ENCODE peak calls at places on chromosomes 3 and 15, in five cellular contexts. E is nephron progenitor cell, Z is astrocyte of the spinal cord, B is adrenal gland, H is transverse colon. Y is an unnamed sample.

GRCh38 chr3:171867976-171868375 is 24.8 kb downstream of the TMEM212 start:
- DNase-seq in E (no peak), Z (no peak), B (no peak), H (no peak), Y (no peak)

GRCh38 chr15:25441111-25441510 is 2.3 kb upstream of the UBE3A start:
- DNase-seq in E (no peak), Z (no peak), B (no peak), H (no peak), Y (no peak)

GRCh38 chr3:43206632-43207031 is 79.7 kb upstream of the SNRK start:
- DNase-seq in E (no peak), Z (no peak), B (no peak), H (no peak), Y (no peak)

GRCh38 chr3:151391715-151392114 is 7.2 kb upstream of the P2RY12 start:
- DNase-seq in E (no peak), Z (no peak), B (no peak), H (no peak), Y (no peak)

GRCh38 chr15:77505556-77505955 is 84.9 kb downstream of the HMG20A start:
- DNase-seq in E (no peak), Z (no peak), B (no peak), H (no peak), Y (no peak)

GRCh38 chr3:172124271-172124670 is 84.9 kb downstream of the FNDC3B start:
- DNase-seq in E (no peak), Z (no peak), B (no peak), H (no peak), Y (no peak)

GRCh38 chr3:15356186-15356585 is 23.8 kb upstream of the SH3BP5 start:
- DNase-seq in E (no peak), Z (no peak), B (no peak), H (no peak), Y (no peak)

GRCh38 chr3:149038322-149038721 is 47.0 kb downstream of the GYG1 start:
- DNase-seq in E (no peak), Z (no peak), B (no peak), H (no peak), Y (no peak)

GRCh38 chr3:88807471-88808090 is 299.8 kb upstream of the EPHA3 start:
- DNase-seq in E (no peak), Z (peak), B (no peak), H (no peak), Y (peak)

GRCh38 chr3:161914703-161915102 is 418.1 kb downstream of the OTOL1 start:
- DNase-seq in E (peak), Z (peak), B (peak), H (peak), Y (peak)

GRCh38 chr15:84725001-84725491 is 9.1 kb upstream of the SEC11A start:
- DNase-seq in E (no peak), Z (no peak), B (peak), H (no peak), Y (peak)

GRCh38 chr3:196599734-196600128 is 31.3 kb downstream of the FBXO45 start:
- DNase-seq in E (no peak), Z (no peak), B (no peak), H (no peak), Y (no peak)

GRCh38 chr3:119257654-119258410 is 17.2 kb upstream of the B4GALT4 start:
- DNase-seq in E (no peak), Z (peak), B (no peak), H (peak), Y (peak)

GRCh38 chr3:197880361-197881339 is 69.3 kb upstream of the RPL35A start:
- DNase-seq in E (no peak), Z (no peak), B (no peak), H (no peak), Y (no peak)

GRCh38 chr3:61830111-61830400 is 268.7 kb downstream of the PTPRG start:
- DNase-seq in E (no peak), Z (peak), B (peak), H (no peak), Y (peak)

DNA sequence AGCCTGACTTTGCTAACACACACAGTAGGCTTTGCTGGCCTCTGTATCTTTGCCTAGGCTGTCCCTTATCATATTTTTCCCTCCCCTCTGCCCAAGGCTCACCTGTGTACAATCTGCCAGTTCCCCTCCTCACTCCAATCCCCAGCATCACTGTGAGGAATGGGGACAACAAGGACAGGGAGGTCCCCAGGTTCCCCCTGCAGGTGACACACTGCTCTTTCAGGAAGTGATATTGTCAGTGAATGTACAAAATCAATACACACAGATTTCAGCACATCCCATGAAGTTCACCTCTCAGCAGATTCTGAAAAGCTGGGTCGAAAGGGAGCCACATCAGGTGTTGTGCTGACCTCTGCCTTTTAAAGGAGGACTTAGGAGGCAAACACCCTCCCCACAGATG is 177.5 kb downstream of the RAB11A start:
- DNase-seq in E (no peak), Z (no peak), B (no peak), H (no peak), Y (no peak)
- TF ChIP-seq CTCF in E (peak), Z (no peak), B (no peak), H (no peak), Y (no peak)

GRCh38 chr3:38140326-38141172 is 2.1 kb downstream of the MYD88 start:
- DNase-seq in E (no peak), Z (no peak), B (no peak), H (no peak), Y (no peak)
- TF ChIP-seq CTCF in E (no peak), Z (no peak), B (no peak), H (no peak), Y (no peak)

DNA sequence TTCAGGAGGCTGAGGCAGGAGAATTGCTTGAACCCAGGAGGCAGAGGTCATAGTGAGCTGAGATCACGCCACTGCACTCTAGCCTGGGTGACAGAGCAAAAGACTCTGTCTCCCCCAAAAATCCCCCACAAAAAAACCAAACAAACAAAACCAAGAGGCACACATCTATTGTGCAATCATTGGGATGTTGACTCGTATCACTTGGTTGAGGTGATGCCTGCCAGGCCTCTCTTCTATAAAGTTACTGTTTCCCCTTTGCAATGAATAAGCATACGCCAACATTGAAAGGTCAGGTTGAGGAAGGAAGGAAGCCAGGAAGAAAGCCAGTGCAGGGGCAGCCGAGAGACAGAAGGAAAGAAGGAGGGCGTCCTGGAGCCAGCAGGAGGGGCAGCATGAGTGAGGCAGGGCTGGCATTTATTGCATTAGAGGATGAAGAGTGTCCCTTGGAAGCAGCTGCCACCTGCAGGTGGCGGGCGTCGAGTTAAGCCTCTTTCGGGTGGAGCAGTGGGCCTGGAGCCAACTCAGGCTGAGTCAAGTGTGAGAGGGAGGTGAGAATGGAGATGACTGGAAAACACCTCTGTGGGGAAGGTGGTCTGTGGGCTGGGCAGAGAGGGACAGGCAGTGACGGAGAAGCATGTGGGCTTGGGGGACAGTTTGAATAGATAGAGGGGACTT is 8.3 kb upstream of the CSPG4 start:
- DNase-seq in E (no peak), Z (peak), B (peak), H (peak), Y (no peak)
- TF ChIP-seq CTCF in E (peak), Z (peak), B (peak), H (peak), Y (no peak)

DNA sequence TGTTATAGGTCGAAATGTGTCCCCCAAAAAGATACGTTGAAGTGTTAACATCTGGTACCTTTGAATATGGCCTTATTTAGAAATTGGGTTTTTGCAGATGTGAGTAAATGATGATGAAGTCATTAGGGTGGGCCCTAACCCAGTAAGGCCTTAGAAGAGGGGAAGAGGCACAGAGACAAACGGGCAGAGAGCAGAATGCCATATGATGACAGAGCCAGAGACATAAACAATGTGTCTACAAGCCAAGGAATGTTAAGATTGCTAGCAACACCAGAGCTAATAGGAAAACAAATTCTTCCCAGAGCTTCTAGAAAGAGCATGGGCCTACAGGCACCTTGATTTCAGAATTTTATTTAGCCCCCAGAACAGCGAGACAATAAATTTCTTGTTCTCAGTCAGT is 693.1 kb upstream of the NECTIN3 start:
- DNase-seq in E (no peak), Z (no peak), B (no peak), H (no peak), Y (no peak)
- TF ChIP-seq CTCF in E (no peak), Z (no peak), B (no peak), H (no peak), Y (no peak)

GRCh38 chr3:44913868-44914468 is 39.6 kb downstream of the TGM4 start:
- DNase-seq in E (peak), Z (peak), B (peak), H (peak), Y (peak)

GRCh38 chr3:44918087-44918486 is 43.7 kb downstream of the TGM4 start:
- DNase-seq in E (no peak), Z (no peak), B (no peak), H (no peak), Y (no peak)

GRCh38 chr3:44918581-44918980 is 44.2 kb downstream of the TGM4 start:
- DNase-seq in E (no peak), Z (no peak), B (no peak), H (no peak), Y (no peak)

GRCh38 chr3:44915702-44916438 is 41.5 kb downstream of the TGM4 start:
- DNase-seq in E (no peak), Z (peak), B (no peak), H (no peak), Y (peak)

GRCh38 chr3:44914936-44915335 is 40.5 kb downstream of the TGM4 start:
- DNase-seq in E (no peak), Z (peak), B (peak), H (no peak), Y (no peak)
- TF ChIP-seq CTCF in E (peak), Z (peak), B (peak), H (peak), Y (no peak)

DNA sequence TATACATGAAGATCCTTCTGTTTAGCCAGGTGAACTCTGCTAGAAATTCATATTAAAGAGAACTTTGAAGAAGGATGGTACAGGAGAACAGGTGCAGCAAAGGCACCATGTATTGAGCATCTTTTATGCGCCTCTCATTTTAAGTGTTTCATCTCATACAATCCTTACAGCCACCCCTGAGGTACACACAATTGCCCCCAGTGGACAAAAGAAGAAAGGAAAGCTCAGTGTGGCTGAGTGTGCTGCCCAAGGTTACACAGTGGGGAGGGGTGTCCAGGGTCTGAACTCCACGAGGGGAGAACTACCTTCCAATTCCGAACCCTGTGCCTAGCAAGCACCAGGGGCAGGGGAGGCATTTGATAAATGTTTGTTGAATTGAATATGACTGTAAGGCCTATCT is 98.6 kb downstream of the MECOM start:
- DNase-seq in E (no peak), Z (no peak), B (no peak), H (no peak), Y (no peak)
- TF ChIP-seq CTCF in E (no peak), Z (peak), B (no peak), H (peak), Y (peak)

GRCh38 chr3:26753109-26753508 is 130.5 kb downstream of the LRRC3B start:
- DNase-seq in E (no peak), Z (no peak), B (no peak), H (no peak), Y (no peak)

GRCh38 chr3:26750263-26750662 is 127.7 kb downstream of the LRRC3B start:
- DNase-seq in E (no peak), Z (no peak), B (no peak), H (no peak), Y (no peak)
- TF ChIP-seq CTCF in E (no peak), Z (no peak), B (no peak), H (no peak), Y (no peak)

GRCh38 chr15:29942144-29942543 is 119.9 kb upstream of the TJP1 start:
- DNase-seq in E (no peak), Z (no peak), B (no peak), H (no peak), Y (peak)

GRCh38 chr15:29936353-29937049 is 114.2 kb upstream of the TJP1 start:
- DNase-seq in E (no peak), Z (no peak), B (no peak), H (no peak), Y (no peak)

GRCh38 chr15:29939404-29939803 is 117.1 kb upstream of the TJP1 start:
- DNase-seq in E (no peak), Z (no peak), B (no peak), H (no peak), Y (peak)

GRCh38 chr15:29937956-29938355 is 115.7 kb upstream of the TJP1 start:
- DNase-seq in E (no peak), Z (peak), B (no peak), H (no peak), Y (peak)

DNA sequence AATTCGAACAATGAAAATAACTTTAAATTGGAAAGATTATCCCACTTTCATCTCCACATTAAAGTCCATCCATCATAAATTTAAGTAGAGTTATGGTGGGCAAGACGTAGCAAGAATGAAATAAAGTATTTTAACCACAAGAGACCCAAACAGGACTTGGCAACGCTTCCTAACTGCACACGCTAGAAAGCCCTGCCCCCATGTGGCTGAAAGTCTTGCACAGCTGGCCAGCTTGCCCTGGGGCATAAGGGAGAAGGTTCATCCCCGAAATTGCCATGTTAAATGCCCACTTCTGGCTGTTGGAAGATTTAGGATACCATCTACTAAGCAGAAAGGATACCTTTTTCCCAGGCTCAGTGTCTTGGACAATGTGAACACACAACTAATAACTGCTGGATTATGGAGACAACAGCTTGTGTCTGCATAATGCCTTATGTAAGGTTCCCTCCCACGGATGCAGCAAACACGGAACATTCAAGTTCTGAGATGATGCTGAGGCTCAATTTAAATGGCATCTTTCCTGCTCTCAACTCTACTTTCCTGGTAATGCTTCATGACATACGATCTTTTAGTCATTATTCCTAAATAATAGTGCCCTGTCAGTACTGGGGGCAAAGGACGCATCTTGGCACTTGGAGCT is 116.6 kb upstream of the TJP1 start:
- DNase-seq in E (no peak), Z (no peak), B (no peak), H (no peak), Y (no peak)
- TF ChIP-seq CTCF in E (no peak), Z (peak), B (no peak), H (peak), Y (peak)